ENCODE peak calls at places on chromosomes 5 and 9, in six cellular contexts. T, H, V, D, P and E are unnamed samples.

GRCh38 chr5:14728109-14728938 is 63.8 kb downstream of the OTULIN start:
- DNase-seq in P (no peak), H (no peak), V (no peak), D (no peak), T (no peak), E (no peak)

GRCh38 chr5:158409507-158409906 is 550.6 kb upstream of the CLINT1 start:
- DNase-seq in H (no peak), T (no peak), D (no peak), V (no peak), P (no peak), E (no peak)

GRCh38 chr5:51652980-51653379 is 269.7 kb downstream of the ISL1 start:
- DNase-seq in V (peak), D (no peak), T (no peak), H (no peak), P (no peak), E (no peak)

GRCh38 chr5:113663879-113664278 is 150.4 kb downstream of the YTHDC2 start:
- DNase-seq in D (peak), H (peak), P (peak), V (peak), T (no peak), E (no peak)

GRCh38 chr9:96256800-96257199 is 45.2 kb downstream of the HSD17B3 start:
- DNase-seq in V (peak), H (no peak), D (no peak), T (no peak), P (peak), E (no peak)

GRCh38 chr5:73290242-73290641 is 117.2 kb downstream of the TMEM174 start:
- DNase-seq in H (no peak), D (no peak), P (no peak), T (no peak), V (no peak), E (no peak)

GRCh38 chr9:89663264-89663970 is 58.6 kb downstream of the GADD45G start:
- DNase-seq in V (no peak), T (peak), P (no peak), D (no peak), H (no peak), E (no peak)

GRCh38 chr9:18463991-18464390 is 10.0 kb upstream of the ADAMTSL1 start:
- DNase-seq in P (no peak), T (no peak), D (no peak), H (no peak), V (peak), E (no peak)

GRCh38 chr9:128275198-128276007 is at the start of gene GOLGA2:
- DNase-seq in P (peak), V (peak), H (no peak), D (peak), T (no peak), E (no peak)

GRCh38 chr5:125316913-125317545 is 570.6 kb upstream of the ZNF608 start:
- DNase-seq in H (no peak), V (peak), T (no peak), D (no peak), P (no peak), E (no peak)

GRCh38 chr5:45288746-45289145 is 407.4 kb downstream of the HCN1 start:
- DNase-seq in T (no peak), D (no peak), H (no peak), P (no peak), V (no peak), E (no peak)

GRCh38 chr5:133149333-133149732 is 97.5 kb downstream of the HSPA4 start:
- DNase-seq in P (no peak), H (no peak), D (no peak), T (no peak), V (no peak), E (no peak)

GRCh38 chr5:24823625-24824024 is 178.8 kb upstream of the CDH10 start:
- DNase-seq in D (no peak), T (no peak), V (peak), P (no peak), H (no peak), E (no peak)

GRCh38 chr5:119417891-119418781 is 34.2 kb upstream of the HSD17B4 start:
- DNase-seq in V (peak), D (no peak), H (no peak), P (peak), T (no peak), E (no peak)

GRCh38 chr9:28487561-28487960 is 914.3 kb upstream of the C9orf72 start:
- DNase-seq in T (no peak), H (no peak), V (no peak), D (no peak), P (no peak), E (no peak)

GRCh38 chr9:112971415-112971814 is 40.6 kb downstream of the ZNF883 start:
- DNase-seq in T (no peak), D (peak), P (peak), V (peak), H (no peak), E (no peak)

GRCh38 chr9:89436963-89437625 is 60.8 kb downstream of the SEMA4D start:
- DNase-seq in P (no peak), V (no peak), H (peak), D (no peak), T (peak), E (no peak)

GRCh38 chr5:168699002-168699401 is 119.8 kb upstream of the PANK3 start:
- DNase-seq in H (no peak), P (no peak), D (no peak), V (no peak), T (peak), E (no peak)

GRCh38 chr5:127848098-127848497 is 144.9 kb downstream of the CCDC192 start:
- DNase-seq in D (no peak), P (no peak), H (no peak), T (no peak), V (no peak), E (no peak)

GRCh38 chr5:150946351-150946905 is 41.6 kb upstream of the ZNF300 start:
- DNase-seq in T (peak), H (no peak), D (peak), V (no peak), P (peak), E (no peak)

GRCh38 chr5:32960340-32961065 is 249.4 kb downstream of the NPR3 start:
- DNase-seq in P (peak), T (no peak), D (no peak), V (no peak), H (no peak), E (no peak)

GRCh38 chr5:180607861-180608571 is 16.7 kb upstream of the SCGB3A1 start:
- DNase-seq in T (peak), D (no peak), P (no peak), V (no peak), H (no peak), E (no peak)

GRCh38 chr5:112907166-112907611 is 14.8 kb downstream of the REEP5 start:
- DNase-seq in D (no peak), H (no peak), P (no peak), V (no peak), T (no peak), E (no peak)